ENCODE peak calls at places on chromosomes 4 and X, in five cellular contexts. F is GM12878, C is GM23338, W is HepG2, G is K562. L is an unnamed sample.

GRCh38 chrX:121579016-121579760 is 531.8 kb downstream of the GLUD2 start:
- DNase-seq in F (peak), C (peak), W (peak), G (no peak), L (no peak)

GRCh38 chrX:68703849-68704248 is 56.4 kb downstream of the STARD8 start:
- DNase-seq in F (no peak), C (no peak), W (no peak), G (no peak), L (no peak)

GRCh38 chrX:133638285-133638684 is 223.0 kb upstream of the GPC4 start:
- DNase-seq in F (no peak), C (no peak), W (no peak), G (no peak), L (no peak)

GRCh38 chr4:171891038-171891437 is 77.8 kb downstream of the GALNTL6 start:
- DNase-seq in F (no peak), C (peak), W (no peak), G (no peak), L (no peak)

GRCh38 chr4:156169011-156169410 is 215.3 kb upstream of the CTSO start:
- DNase-seq in F (no peak), C (peak), W (peak), G (no peak), L (peak)

GRCh38 chrX:150361070-150361776 is 1.9 kb upstream of the MAMLD1 start:
- DNase-seq in F (no peak), C (peak), W (no peak), G (peak), L (peak)

GRCh38 chr4:155777971-155778710 is 19.3 kb downstream of the GUCY1B1 start:
- DNase-seq in F (no peak), C (no peak), W (no peak), G (no peak), L (no peak)

GRCh38 chrX:116726806-116727205 is 264.0 kb upstream of the CT83 start:
- DNase-seq in F (no peak), C (peak), W (no peak), G (no peak), L (no peak)

GRCh38 chr4:170741856-170742255 is 652.1 kb upstream of the AADAT start:
- DNase-seq in F (no peak), C (no peak), W (no peak), G (no peak), L (no peak)

GRCh38 chr4:145231906-145232700 is 51.7 kb upstream of the OTUD4 start:
- DNase-seq in F (no peak), C (no peak), W (no peak), G (no peak), L (no peak)

GRCh38 chr4:8015512-8015911 is 75.9 kb upstream of the AFAP1 start:
- DNase-seq in F (no peak), C (peak), W (no peak), G (peak), L (peak)

GRCh38 chr4:110247591-110247990 is 49.2 kb upstream of the ELOVL6 start:
- DNase-seq in F (no peak), C (no peak), W (no peak), G (no peak), L (no peak)

GRCh38 chr4:158134257-158134656 is 38.6 kb downstream of the GASK1B start:
- DNase-seq in F (no peak), C (no peak), W (no peak), G (no peak), L (no peak)

GRCh38 chr4:17578482-17578891 is 1.5 kb downstream of the LAP3 start:
- DNase-seq in F (peak), C (no peak), W (no peak), G (no peak), L (no peak)

GRCh38 chr4:92599044-92599443 is 295.3 kb downstream of the GRID2 start:
- DNase-seq in F (no peak), C (no peak), W (no peak), G (no peak), L (peak)

GRCh38 chrX:5113128-5113527 is 1115.5 kb downstream of the NLGN4X start:
- DNase-seq in F (no peak), C (peak), W (no peak), G (no peak), L (peak)

GRCh38 chr4:68175562-68176155 is 46.0 kb upstream of the TMPRSS11F start:
- DNase-seq in F (peak), C (peak), W (peak), G (peak), L (peak)
- TF ChIP-seq JUNB in F (no peak), C (no peak), W (no peak), G (no peak), L (no peak)

DNA sequence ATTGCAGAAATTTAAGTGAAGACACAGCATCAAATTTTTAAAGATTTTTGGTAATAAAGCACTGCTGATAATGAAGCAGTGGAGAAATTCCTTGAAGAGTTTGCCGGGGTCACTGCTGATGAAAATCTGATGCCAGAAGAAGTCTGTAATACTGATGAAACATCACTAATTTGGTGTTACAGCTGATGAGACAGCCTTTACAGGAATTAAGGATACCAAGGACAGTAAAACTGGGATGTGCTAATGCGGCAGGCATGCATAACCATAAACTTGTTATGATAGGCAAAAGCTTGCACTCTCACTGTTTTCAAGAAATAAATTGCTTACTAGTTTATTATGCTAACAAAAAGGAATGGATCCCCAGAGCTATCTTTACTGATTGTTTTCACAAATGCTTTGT is 52.9 kb upstream of the VEGFC start:
- DNase-seq in F (no peak), C (no peak), W (no peak), G (no peak), L (no peak)
- TF ChIP-seq JUNB in F (no peak), C (no peak), W (no peak), G (no peak), L (no peak)

GRCh38 chr4:105626846-105627245 is 74.4 kb downstream of the ARHGEF38 start:
- DNase-seq in F (no peak), C (no peak), W (no peak), G (no peak), L (no peak)

GRCh38 chr4:105625214-105625613 is 72.8 kb downstream of the ARHGEF38 start:
- DNase-seq in F (no peak), C (no peak), W (no peak), G (no peak), L (no peak)

GRCh38 chr4:105623099-105623498 is 70.7 kb downstream of the ARHGEF38 start:
- DNase-seq in F (no peak), C (no peak), W (no peak), G (no peak), L (no peak)

GRCh38 chr4:105622269-105622668 is 69.8 kb downstream of the ARHGEF38 start:
- DNase-seq in F (no peak), C (no peak), W (no peak), G (no peak), L (peak)

DNA sequence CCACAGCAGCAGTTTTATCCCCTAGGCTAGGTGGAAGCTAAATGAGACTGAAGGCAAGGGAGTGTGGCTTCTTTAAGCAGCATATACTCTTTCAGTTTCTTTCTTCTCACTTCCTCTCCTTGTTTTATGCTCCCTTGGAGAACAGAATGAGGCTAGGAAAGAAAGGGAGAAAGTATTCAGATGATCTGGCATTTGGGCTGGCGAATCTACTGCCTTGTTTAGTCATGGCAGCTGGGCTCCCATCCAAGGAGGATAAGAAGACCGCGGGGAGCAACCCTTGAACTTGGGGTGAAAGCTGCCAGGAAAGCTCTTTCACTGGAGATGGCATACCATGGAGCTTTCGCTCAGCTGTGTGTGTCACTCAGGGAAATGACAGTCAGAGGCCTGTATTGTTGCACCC is 72.1 kb downstream of the ARHGEF38 start:
- DNase-seq in F (no peak), C (no peak), W (no peak), G (no peak), L (no peak)
- TF ChIP-seq JUNB in F (peak), C (no peak), W (no peak), G (no peak), L (no peak)

DNA sequence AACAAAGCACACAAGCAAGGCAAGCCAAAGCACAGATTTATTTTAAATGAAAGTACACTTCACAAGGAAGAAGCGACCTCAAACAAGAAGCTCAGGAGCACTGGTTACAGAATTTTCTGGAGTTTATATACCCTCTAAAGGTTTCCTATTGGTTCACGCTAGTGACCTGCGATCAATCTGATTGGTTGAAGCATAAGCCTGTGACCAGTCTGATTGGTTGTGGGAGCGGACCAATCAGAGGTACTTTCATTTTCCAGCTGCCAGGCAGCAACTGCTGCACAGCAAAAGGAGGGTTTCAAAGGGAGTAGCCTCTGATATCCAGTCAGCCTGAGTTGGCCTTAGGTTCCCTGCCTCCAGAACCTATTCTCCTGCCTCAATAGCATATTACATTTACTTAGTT is 4.6 kb upstream of the AREG start:
- DNase-seq in F (no peak), C (no peak), W (peak), G (peak), L (no peak)
- TF ChIP-seq JUNB in F (no peak), C (no peak), W (no peak), G (no peak), L (no peak)

GRCh38 chr4:113378836-113379235 is 329.4 kb downstream of the ANK2 start:
- DNase-seq in F (no peak), C (no peak), W (no peak), G (no peak), L (no peak)

GRCh38 chr4:113382704-113383103 is 333.3 kb downstream of the ANK2 start:
- DNase-seq in F (no peak), C (no peak), W (no peak), G (no peak), L (no peak)

GRCh38 chr4:113384600-113384999 is 335.1 kb downstream of the ANK2 start:
- DNase-seq in F (no peak), C (no peak), W (no peak), G (no peak), L (no peak)

GRCh38 chr4:113385500-113385899 is 336.0 kb downstream of the ANK2 start:
- DNase-seq in F (no peak), C (no peak), W (no peak), G (no peak), L (no peak)

DNA sequence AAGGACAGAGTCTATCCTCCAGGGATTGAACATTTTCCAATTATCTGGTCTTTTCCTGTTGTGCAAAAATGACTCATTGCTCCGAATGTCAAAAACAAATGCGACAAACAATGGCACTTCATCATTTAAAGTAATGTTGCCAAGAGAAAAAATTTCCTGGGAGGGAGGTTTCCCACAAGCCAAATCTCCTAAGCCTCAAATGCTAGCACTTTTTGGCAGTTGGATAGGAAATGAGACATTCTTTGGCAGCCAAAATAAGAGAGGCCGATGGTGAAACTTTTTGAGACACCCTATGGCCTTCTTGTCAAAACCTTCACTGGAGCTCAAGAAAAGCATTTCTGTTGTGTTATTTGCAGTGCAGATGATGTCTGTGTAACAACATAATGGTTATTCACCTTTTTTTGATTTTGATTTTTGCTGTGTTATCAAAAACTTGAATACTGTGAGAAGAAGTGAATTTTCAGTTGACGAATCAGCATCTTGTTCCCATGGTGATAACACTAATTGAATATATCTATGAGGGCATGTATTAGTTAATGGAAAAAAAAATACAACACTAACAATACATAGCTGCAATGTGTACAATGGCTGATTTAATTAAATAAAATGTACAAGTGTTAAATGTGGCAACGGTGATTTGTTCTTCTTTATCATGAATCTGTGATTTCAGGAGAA is 333.8 kb downstream of the ANK2 start:
- DNase-seq in F (no peak), C (no peak), W (no peak), G (no peak), L (no peak)
- TF ChIP-seq JUNB in F (no peak), C (no peak), W (no peak), G (no peak), L (no peak)

GRCh38 chr4:88569944-88570455 is 22.3 kb upstream of the HERC3 start:
- DNase-seq in F (no peak), C (peak), W (no peak), G (no peak), L (no peak)
- TF ChIP-seq JUNB in F (no peak), C (no peak), W (no peak), G (no peak), L (no peak)

GRCh38 chr4:55030606-55031005 is 94.8 kb downstream of the KDR start:
- DNase-seq in F (no peak), C (no peak), W (no peak), G (no peak), L (no peak)
- TF ChIP-seq JUNB in F (no peak), C (no peak), W (no peak), G (no peak), L (no peak)

L was measured in A549.